ENCODE peak calls at places on chromosomes 11 and 22, in four cellular contexts. U is stimulated activated CD8-positive, alpha-beta memory T cell treated with anti-CD3 and anti-CD28 coated beads, Interleukin-4, amount 100 ng/mL, for 24 hours; I is ELR; B is sciatic nerve. Z is an unnamed sample.
A peak's percentile ranks its signal among the peaks of the same experiment; 100 is the strongest.

GRCh38 chr22:30602049-30602448 is 4.9 kb upstream of the TCN2 start:
- DNase-seq in U (no peak), I (peak; percentile 61), B (no peak), Z (no peak)

GRCh38 chr11:66228521-66228920 is 39.9 kb upstream of the RAB1B start:
- DNase-seq in U (no peak), I (no peak), B (no peak), Z (no peak)

GRCh38 chr11:112354364-112354763 is 93.7 kb upstream of the PLET1 start:
- DNase-seq in U (no peak), I (no peak), B (no peak), Z (no peak)

GRCh38 chr11:77617892-77618291 is 19.7 kb downstream of the CLNS1A start:
- DNase-seq in U (no peak), I (peak; percentile 30), B (no peak), Z (no peak)

GRCh38 chr11:67489860-67490726 is 7.3 kb downstream of the AIP start:
- DNase-seq in U (no peak), I (no peak), B (no peak), Z (no peak)

GRCh38 chr11:27864046-27865025 is 164.1 kb upstream of the BDNF start:
- DNase-seq in U (no peak), I (no peak), B (no peak), Z (no peak)

GRCh38 chr11:72759468-72759867 is 7.3 kb upstream of the ARAP1 start:
- DNase-seq in U (no peak), I (no peak), B (no peak), Z (no peak)

GRCh38 chr22:48758021-48758561 is 1069.6 kb downstream of the BRD1 start:
- DNase-seq in U (no peak), I (no peak), B (peak; percentile 50), Z (no peak)

GRCh38 chr22:23270212-23270733 is 90.0 kb downstream of the BCR start:
- DNase-seq in U (no peak), I (peak; percentile 8), B (no peak), Z (no peak)

GRCh38 chr11:84194696-84195095 is 908.5 kb upstream of the CCDC90B start:
- DNase-seq in U (no peak), I (no peak), B (no peak), Z (no peak)

GRCh38 chr22:45504703-45505341 is 2.1 kb downstream of the FBLN1 start:
- DNase-seq in U (no peak), I (peak; percentile 25), B (no peak), Z (no peak)

GRCh38 chr22:39686178-39686620 is 115.6 kb downstream of the CACNA1I start:
- DNase-seq in U (no peak), I (no peak), B (no peak), Z (no peak)

GRCh38 chr11:96197221-96197620 is 145.8 kb downstream of the MAML2 start:
- DNase-seq in U (no peak), I (no peak), B (no peak), Z (no peak)

GRCh38 chr11:13019313-13019712 is 10.2 kb downstream of the RASSF10 start:
- DNase-seq in U (no peak), I (no peak), B (no peak), Z (no peak)

GRCh38 chr22:45877651-45878050 is 99.3 kb downstream of the WNT7B start:
- DNase-seq in U (no peak), I (no peak), B (peak; percentile 48), Z (no peak)

GRCh38 chr11:64719406-64719805 is 3.6 kb downstream of the NRXN2 start:
- DNase-seq in U (no peak), I (no peak), B (no peak), Z (no peak)

GRCh38 chr11:32056445-32056844 is 34.4 kb upstream of the RCN1 start:
- DNase-seq in U (no peak), I (peak; percentile 53), B (no peak), Z (no peak)

GRCh38 chr11:36273110-36273509 is 16.1 kb downstream of the COMMD9 start:
- DNase-seq in U (no peak), I (no peak), B (no peak), Z (no peak)

GRCh38 chr11:120210651-120211521 is at the start of gene OAF:
- DNase-seq in U (peak; percentile 47), I (peak; percentile 90), B (peak; percentile 90), Z (peak; percentile 18)

GRCh38 chr11:31690041-31690440 is 121.1 kb downstream of the PAX6 start:
- DNase-seq in U (no peak), I (no peak), B (no peak), Z (no peak)

GRCh38 chr11:11297578-11297977 is 55.5 kb downstream of the CSNK2A3 start:
- DNase-seq in U (no peak), I (peak; percentile 4), B (no peak), Z (no peak)

GRCh38 chr11:130516175-130516867 is 67.9 kb downstream of the ADAMTS15 start:
- DNase-seq in U (no peak), I (no peak), B (no peak), Z (no peak)

GRCh38 chr11:130421697-130422096 is 6.7 kb downstream of the ADAMTS8 start:
- DNase-seq in U (no peak), I (no peak), B (no peak), Z (no peak)

GRCh38 chr11:34181856-34182405 is 76.5 kb downstream of the NAT10 start:
- DNase-seq in U (no peak), I (no peak), B (no peak), Z (no peak)

GRCh38 chr11:1153951-1154487 is 3.7 kb upstream of the MUC5AC start:
- DNase-seq in U (no peak), I (peak; percentile 98), B (peak; percentile 64), Z (no peak)

GRCh38 chr11:72673943-72674828 is at the start of gene PDE2A:
- DNase-seq in U (no peak), I (no peak), B (no peak), Z (no peak)

GRCh38 chr11:87356428-87356827 is 318.7 kb downstream of the TMEM135 start:
- DNase-seq in U (no peak), I (no peak), B (no peak), Z (no peak)

GRCh38 chr11:58770627-58771457 is 39.1 kb upstream of the GLYAT start:
- DNase-seq in U (no peak), I (peak; percentile 82), B (no peak), Z (no peak)

GRCh38 chr11:35549787-35550186 is 24.4 kb upstream of the PAMR1 start:
- DNase-seq in U (no peak), I (peak; percentile 97), B (no peak), Z (no peak)

GRCh38 chr11:43969543-43969942 is 27.1 kb downstream of the C11orf96 start:
- DNase-seq in U (no peak), I (no peak), B (no peak), Z (no peak)

GRCh38 chr11:30583505-30584280 is 2.5 kb downstream of the MPPED2 start:
- DNase-seq in U (no peak), I (no peak), B (peak; percentile 55), Z (no peak)

Z was measured in T-helper 22 cell.